ENCODE peak calls at places on chromosomes 5 and 9, in eight cellular contexts. Q is HCT116, K is HepG2, O is GM12878, V is Panc1, C is upper lobe of left lung, W is GM23338, X is K562. E is an unnamed sample. For H3K36me3, the result is how much of the 10 kb centered on the place peaks cover.

GRCh38 chr9:129697111-129697955 is 31.9 kb downstream of the PRRX2 start:
- ATAC-seq in V (peak), C (peak), X (no peak), Q (peak), O (no peak), W (peak), K (peak), E (peak)

GRCh38 chr9:27599102-27599501 is 25.8 kb upstream of the C9orf72 start:
- ATAC-seq in C (peak), X (no peak), O (no peak), K (no peak), Q (no peak), W (no peak), V (no peak), E (no peak)

GRCh38 chr9:68947842-68948569 is 65.9 kb downstream of the PRKACG start:
- ATAC-seq in Q (no peak), W (no peak), K (no peak), C (no peak), V (no peak), X (no peak), O (no peak), E (no peak)

GRCh38 chr5:169153405-169153804 is 147.5 kb downstream of the SLIT3 start:
- ATAC-seq in Q (no peak), X (no peak), K (no peak), C (no peak), V (no peak), O (no peak), W (no peak), E (peak)

GRCh38 chr5:135294793-135295192 is 104.2 kb downstream of the MACROH2A1 start:
- ATAC-seq in K (no peak), C (no peak), Q (no peak), O (no peak), W (no peak), X (no peak), V (no peak), E (no peak)

GRCh38 chr5:159864885-159865622 is 51.2 kb upstream of the ADRA1B start:
- ATAC-seq in K (no peak), O (peak), X (no peak), V (no peak), W (no peak), Q (no peak), C (no peak), E (peak)

GRCh38 chr9:3758816-3759576 is 233.2 kb upstream of the RFX3 start:
- ATAC-seq in C (no peak), O (peak), Q (no peak), V (no peak), K (no peak), W (no peak), X (no peak), E (no peak)

GRCh38 chr5:56737918-56738606 is 77.3 kb upstream of the MAP3K1 start:
- ATAC-seq in C (no peak), X (no peak), W (no peak), V (no peak), Q (no peak), O (no peak), K (no peak), E (no peak)

GRCh38 chr5:134543820-134544692 is 18.6 kb downstream of the JADE2 start:
- ATAC-seq in W (no peak), C (no peak), K (no peak), X (no peak), Q (no peak), O (peak), V (peak), E (no peak)

GRCh38 chr5:17206021-17206420 is 11.4 kb upstream of the BASP1 start:
- ATAC-seq in W (no peak), O (no peak), V (no peak), Q (no peak), K (no peak), C (no peak), X (no peak), E (no peak)

GRCh38 chr5:34735436-34736426 is 79.6 kb downstream of the RAI14 start:
- ATAC-seq in Q (peak), C (no peak), V (no peak), K (no peak), W (peak), X (no peak), O (no peak), E (peak)

GRCh38 chr9:111744363-111744762 is 50.4 kb downstream of the SHOC1 start:
- ATAC-seq in W (no peak), X (no peak), Q (no peak), V (no peak), K (no peak), C (no peak), O (no peak), E (no peak)

GRCh38 chr9:95752129-95752731 is 123.3 kb upstream of the ERCC6L2 start:
- ATAC-seq in W (peak), X (no peak), V (no peak), Q (no peak), K (no peak), C (peak), O (no peak), E (peak)

GRCh38 chr5:420632-421286 is 22.2 kb upstream of the EXOC3 start:
- ATAC-seq in Q (no peak), X (no peak), W (peak), V (no peak), C (no peak), O (no peak), K (no peak), E (no peak)

GRCh38 chr5:138149530-138149929 is 10.3 kb upstream of the NME5 start:
- ATAC-seq in C (no peak), X (peak), Q (peak), V (peak), K (no peak), W (peak), O (no peak), E (no peak)

GRCh38 chr5:178474562-178475184 is 115.5 kb downstream of the COL23A1 start:
- ATAC-seq in V (no peak), Q (no peak), K (no peak), O (no peak), C (no peak), W (peak), X (no peak), E (no peak)

GRCh38 chr5:58759745-58760144 is 176.9 kb downstream of the RAB3C start:
- ATAC-seq in K (no peak), Q (no peak), X (no peak), W (no peak), C (no peak), V (peak), O (peak), E (peak)

GRCh38 chr5:39256472-39256871 is 37.1 kb upstream of the FYB1 start:
- ATAC-seq in W (no peak), V (peak), K (no peak), C (no peak), X (no peak), Q (no peak), O (peak), E (peak)

GRCh38 chr5:62547929-62548678 is 30.5 kb upstream of the LRRC70 start:
- ATAC-seq in X (no peak), W (no peak), K (no peak), V (no peak), C (no peak), Q (no peak), O (no peak), E (no peak)

GRCh38 chr5:135565691-135566421 is 12.9 kb downstream of the CXCL14 start:
- ATAC-seq in O (peak), C (peak), K (peak), X (peak), V (peak), Q (peak), W (peak), E (peak)

GRCh38 chr5:171614511-171614910 is 171.1 kb upstream of the SMIM23 start:
- ATAC-seq in O (no peak), K (no peak), W (no peak), C (no peak), Q (no peak), X (peak), V (no peak), E (no peak)

GRCh38 chr5:55923873-55924500 is 70.8 kb downstream of the IL6ST start:
- ATAC-seq in O (peak), K (no peak), W (no peak), Q (no peak), C (no peak), X (peak), V (peak), E (no peak)

GRCh38 chr9:13715430-13715829 is 435.9 kb upstream of the MPDZ start:
- ATAC-seq in C (no peak), Q (no peak), K (no peak), O (no peak), X (no peak), V (no peak), W (no peak), E (no peak)

GRCh38 chr5:178477224-178478201 is 112.7 kb downstream of the COL23A1 start:
- ATAC-seq in K (no peak), X (no peak), W (no peak), V (no peak), Q (no peak), O (no peak), C (no peak), E (no peak)

GRCh38 chr5:34791761-34792244 is 47.2 kb upstream of the TTC23L start:
- ATAC-seq in W (peak), K (no peak), V (no peak), X (peak), O (no peak), Q (no peak), C (no peak), E (no peak)

GRCh38 chr5:106397700-106398099 is 1273.0 kb downstream of the EFNA5 start:
- ATAC-seq in W (no peak), V (peak), K (no peak), X (no peak), O (no peak), Q (peak), C (no peak), E (no peak)

GRCh38 chr9:70412678-70413426 is 1.6 kb downstream of the KLF9 start:
- ATAC-seq in K (peak), W (peak), V (peak), O (peak), X (peak), Q (peak), C (peak), E (peak)

GRCh38 chr5:110872963-110873362 is 134.2 kb downstream of the SLC25A46 start:
- ATAC-seq in V (no peak), X (no peak), C (peak), K (no peak), O (no peak), W (no peak), Q (no peak), E (no peak)

GRCh38 chr5:148794729-148795590 is 31.5 kb upstream of the ADRB2 start:
- ATAC-seq in X (no peak), K (no peak), V (no peak), Q (no peak), W (no peak), C (no peak), O (peak), E (no peak)

GRCh38 chr9:81894891-81895290 is 33.3 kb upstream of the SPATA31D4 start:
- ATAC-seq in Q (no peak), W (no peak), O (no peak), X (no peak), C (no peak), V (no peak), K (no peak), E (no peak)

GRCh38 chr9:105141448-105142101 is 102.9 kb upstream of the SLC44A1 start:
- ATAC-seq in W (no peak), C (no peak), Q (no peak), O (peak), X (no peak), K (no peak), V (no peak), E (no peak)

GRCh38 chr5:150647275-150648251 is 7.1 kb downstream of the SYNPO start:
- ATAC-seq in X (peak), C (peak), V (no peak), Q (no peak), K (no peak), O (no peak), W (no peak), E (peak)

GRCh38 chr5:39543335-39543734 is 118.6 kb upstream of the DAB2 start:
- ATAC-seq in K (no peak), W (no peak), X (peak), Q (no peak), C (no peak), V (no peak), O (no peak), E (no peak)

GRCh38 chr5:150615141-150615699 is 25.2 kb upstream of the SYNPO start:
- ATAC-seq in C (peak), K (no peak), W (peak), O (no peak), X (no peak), Q (peak), V (no peak), E (peak)

GRCh38 chr5:109191153-109191558 is 218.6 kb downstream of the PJA2 start:
- ATAC-seq in V (no peak), O (peak), W (no peak), Q (peak), K (no peak), X (peak), C (no peak), E (no peak)

GRCh38 chr9:38390442-38390841 is 2.1 kb upstream of the ALDH1B1 start:
- ATAC-seq in O (no peak), V (no peak), K (no peak), X (no peak), W (no peak), Q (no peak), C (no peak), E (no peak)

DNA sequence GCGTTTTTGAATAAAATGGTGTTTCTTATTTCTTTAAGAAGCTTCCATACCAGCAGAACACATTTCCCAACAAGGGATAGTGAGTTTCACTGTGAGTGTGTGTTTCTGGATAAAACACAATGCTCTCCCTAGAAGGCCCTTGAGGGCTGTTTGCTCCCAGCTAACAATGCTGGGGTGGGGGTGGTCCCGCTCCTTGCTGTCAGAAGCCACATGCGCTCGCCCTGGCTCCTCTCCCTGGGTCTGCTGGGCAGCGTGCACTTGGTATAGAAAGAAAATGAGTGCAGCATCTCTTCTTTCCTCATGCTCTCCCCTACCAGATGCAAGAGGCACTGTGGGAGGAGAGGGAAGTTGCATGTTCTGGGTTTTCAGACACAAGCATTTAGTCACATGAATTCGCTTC is 603.4 kb downstream of the IRX1 start:
- ATAC-seq in V (no peak), K (no peak), Q (no peak), C (no peak), X (no peak), O (no peak), W (peak), E (no peak)
- TF ChIP-seq POLR2AphosphoS5 in V (no peak), K (no peak), Q (no peak), C (no peak), X (no peak), O (no peak), W (no peak), E (no peak)

DNA sequence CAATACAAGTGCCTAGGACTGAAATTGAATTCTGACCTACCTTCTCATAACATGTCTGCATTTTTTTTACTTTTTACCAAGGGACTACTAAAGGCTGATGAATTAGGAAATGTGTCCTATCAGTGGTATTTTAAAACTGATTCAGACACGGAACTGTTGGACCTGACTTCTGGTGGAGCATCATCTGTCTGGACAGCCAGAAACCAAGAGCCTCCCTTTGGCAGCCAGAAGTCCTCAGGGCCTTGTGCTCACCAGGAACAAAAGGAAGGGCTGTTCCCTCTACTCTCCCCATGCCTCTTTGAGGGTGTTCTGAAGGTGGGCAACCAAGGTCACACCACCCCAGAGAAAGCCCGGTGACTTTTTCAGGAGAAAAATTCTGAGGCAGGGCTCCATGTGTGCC is 143.5 kb downstream of the SCAMP1 start:
- ATAC-seq in V (no peak), W (no peak), O (no peak), K (no peak), X (no peak), Q (no peak), C (no peak), E (peak)
- H3K27ac ChIP-seq in V (no peak), W (no peak), O (no peak), K (no peak), X (no peak), Q (no peak), C (no peak), E (peak)

GRCh38 chr9:15278290-15278689 is 28.7 kb downstream of the TTC39B start:
- ATAC-seq in O (no peak), V (no peak), C (no peak), X (no peak), W (no peak), Q (no peak), K (no peak), E (no peak)

GRCh38 chr9:15286288-15286834 is 20.7 kb downstream of the TTC39B start:
- ATAC-seq in W (no peak), O (no peak), K (no peak), C (no peak), V (no peak), X (no peak), Q (no peak), E (no peak)

GRCh38 chr9:15280647-15281046 is 26.4 kb downstream of the TTC39B start:
- ATAC-seq in O (no peak), W (peak), V (no peak), C (no peak), K (peak), X (no peak), Q (no peak), E (no peak)

GRCh38 chr9:15278839-15279238 is 28.2 kb downstream of the TTC39B start:
- ATAC-seq in W (no peak), O (no peak), V (no peak), X (no peak), K (no peak), Q (no peak), C (no peak), E (no peak)

GRCh38 chr9:15282567-15282966 is 24.4 kb downstream of the TTC39B start:
- ATAC-seq in K (no peak), W (no peak), X (no peak), C (no peak), Q (no peak), O (no peak), V (no peak), E (no peak)
- H3K36me3 ChIP-seq in K (under half), W (under half), X (under half), C (under half), Q (under half), O (under half), V (under half), E (under half)

GRCh38 chr5:142181096-142181495 is 72.5 kb downstream of the NDFIP1 start:
- ATAC-seq in K (peak), Q (no peak), X (peak), V (no peak), W (peak), O (no peak), C (no peak), E (no peak)
- TF ChIP-seq POLR2AphosphoS5 in K (no peak), Q (no peak), X (no peak), V (no peak), W (no peak), O (no peak), C (no peak), E (no peak)